ENCODE peak calls at places on chromosomes 1 and 21, in six cellular contexts. A, Q, N, J, R and K are unnamed samples.

GRCh38 chr1:112079446-112079845 is 90.0 kb upstream of the KCND3 start:
- DNase-seq in A (no peak), Q (no peak), N (no peak), J (no peak), R (no peak), K (no peak)

GRCh38 chr1:4307468-4307845 is 347.0 kb upstream of the AJAP1 start:
- DNase-seq in A (no peak), Q (no peak), N (no peak), J (no peak), R (no peak), K (no peak)

GRCh38 chr1:186884266-186884665 is 55.5 kb downstream of the PLA2G4A start:
- DNase-seq in A (peak), Q (no peak), N (no peak), J (no peak), R (no peak), K (no peak)

GRCh38 chr1:29859126-29859525 is 622.8 kb downstream of the PTPRU start:
- DNase-seq in A (no peak), Q (no peak), N (no peak), J (no peak), R (no peak), K (no peak)

GRCh38 chr1:209710098-209710497 is 5.5 kb downstream of the HSD11B1 start:
- DNase-seq in A (no peak), Q (no peak), N (peak), J (no peak), R (no peak), K (no peak)

GRCh38 chr1:204621391-204621790 is 64.1 kb downstream of the LRRN2 start:
- DNase-seq in A (no peak), Q (no peak), N (no peak), J (no peak), R (no peak), K (no peak)

GRCh38 chr1:226974544-226975258 is 34.6 kb downstream of the COQ8A start:
- DNase-seq in A (no peak), Q (peak), N (no peak), J (no peak), R (no peak), K (no peak)

GRCh38 chr1:203140076-203140475 is 12.6 kb downstream of the ADORA1 start:
- DNase-seq in A (no peak), Q (no peak), N (no peak), J (no peak), R (no peak), K (no peak)

GRCh38 chr1:6358757-6359567 is 34.6 kb downstream of the ACOT7 start:
- DNase-seq in A (peak), Q (no peak), N (peak), J (peak), R (no peak), K (no peak)

GRCh38 chr1:53090227-53091147 is 28.5 kb downstream of the PODN start:
- DNase-seq in A (no peak), Q (no peak), N (no peak), J (no peak), R (no peak), K (no peak)

GRCh38 chr21:21196087-21196486 is 197.9 kb downstream of the NCAM2 start:
- DNase-seq in A (peak), Q (no peak), N (no peak), J (no peak), R (no peak), K (no peak)

GRCh38 chr1:11728126-11728806 is 7.7 kb upstream of the AGTRAP start:
- DNase-seq in A (no peak), Q (no peak), N (no peak), J (no peak), R (no peak), K (no peak)

GRCh38 chr1:54606096-54606989 is 17.0 kb downstream of the FAM151A start:
- DNase-seq in A (no peak), Q (no peak), N (no peak), J (no peak), R (no peak), K (no peak)

GRCh38 chr1:167082511-167083027 is 7.6 kb downstream of the GPA33 start:
- DNase-seq in A (no peak), Q (no peak), N (no peak), J (no peak), R (no peak), K (no peak)

GRCh38 chr1:110048923-110049601 is 14.6 kb downstream of the STRIP1 start:
- DNase-seq in A (no peak), Q (no peak), N (no peak), J (no peak), R (no peak), K (peak)

GRCh38 chr1:111204211-111204883 is 3.9 kb upstream of the DENND2D start:
- DNase-seq in A (no peak), Q (peak), N (peak), J (no peak), R (no peak), K (no peak)

GRCh38 chr1:5226390-5226704 is 571.9 kb downstream of the AJAP1 start:
- DNase-seq in A (no peak), Q (no peak), N (no peak), J (no peak), R (no peak), K (no peak)

GRCh38 chr1:24385160-24385939 is 28.2 kb downstream of the STPG1 start:
- DNase-seq in A (peak), Q (no peak), N (peak), J (peak), R (no peak), K (peak)

GRCh38 chr21:45076245-45076661 is 1.9 kb downstream of the ADARB1 start:
- DNase-seq in A (peak), Q (no peak), N (peak), J (no peak), R (no peak), K (peak)

GRCh38 chr1:70438529-70438928 is 27.5 kb downstream of the CTH start:
- DNase-seq in A (peak), Q (no peak), N (no peak), J (no peak), R (no peak), K (no peak)

GRCh38 chr21:46120301-46121285 is 22.7 kb downstream of the COL6A2 start:
- DNase-seq in A (no peak), Q (no peak), N (peak), J (no peak), R (no peak), K (no peak)

GRCh38 chr1:208129489-208129888 is 114.7 kb downstream of the PLXNA2 start:
- DNase-seq in A (no peak), Q (no peak), N (no peak), J (no peak), R (no peak), K (no peak)

GRCh38 chr1:147676306-147677085 is 6.2 kb upstream of the ACP6 start:
- DNase-seq in A (peak), Q (no peak), N (no peak), J (no peak), R (no peak), K (peak)

GRCh38 chr1:173917635-173918493 is 737 bp upstream of the SERPINC1 start:
- DNase-seq in A (no peak), Q (peak), N (no peak), J (no peak), R (no peak), K (no peak)